ENCODE peak calls at places on chromosomes 13 and 19, in seven cellular contexts. E is H9, B is AG04450, X is HCT116, D is ascending aorta, W is tibial nerve, O is IMR-90. M is an unnamed sample.

GRCh38 chr19:38640368-38640767 is 7.1 kb upstream of the ACTN4 start:
- DNase-seq in X (no peak), E (no peak), O (peak), D (no peak), B (no peak), W (no peak), M (no peak)

GRCh38 chr13:74298912-74299311 is 164.7 kb upstream of the KLF12 start:
- DNase-seq in E (no peak), O (no peak), D (no peak), X (no peak), B (no peak), W (no peak), M (no peak)

GRCh38 chr19:28691683-28692082 is 521.3 kb downstream of the UQCRFS1 start:
- DNase-seq in E (no peak), X (no peak), B (no peak), W (no peak), O (no peak), D (no peak), M (no peak)

GRCh38 chr19:35899547-35900214 is 659 bp downstream of the NFKBID start:
- DNase-seq in E (peak), X (peak), D (peak), W (peak), B (no peak), O (peak), M (peak)

GRCh38 chr13:21663197-21663596 is 7.7 kb upstream of the FGF9 start:
- DNase-seq in B (no peak), O (no peak), D (no peak), E (no peak), X (no peak), W (no peak), M (no peak)

GRCh38 chr19:6363429-6363828 is 2.1 kb downstream of the CLPP start:
- DNase-seq in B (no peak), O (no peak), D (no peak), W (no peak), E (no peak), X (no peak), M (no peak)

GRCh38 chr13:20160346-20161274 is at the start of gene GJA3:
- DNase-seq in O (peak), X (no peak), D (no peak), W (no peak), B (no peak), E (peak), M (no peak)

GRCh38 chr13:48775804-48776203 is 122.1 kb downstream of the CYSLTR2 start:
- DNase-seq in D (no peak), B (peak), W (no peak), E (no peak), X (no peak), O (peak), M (no peak)

GRCh38 chr13:95924389-95924994 is 128.7 kb downstream of the UGGT2 start:
- DNase-seq in D (no peak), O (peak), E (no peak), X (peak), W (no peak), B (peak), M (no peak)

GRCh38 chr19:805161-805561 is 7.9 kb downstream of the PTBP1 start:
- DNase-seq in X (no peak), W (no peak), D (no peak), O (no peak), B (no peak), E (no peak), M (no peak)

GRCh38 chr13:110493161-110493593 is 68.3 kb downstream of the RAB20 start:
- DNase-seq in X (no peak), D (no peak), W (no peak), O (no peak), E (no peak), B (no peak), M (no peak)

GRCh38 chr13:41017744-41018582 is 1.2 kb downstream of the ELF1 start:
- DNase-seq in E (no peak), W (no peak), D (no peak), O (peak), B (no peak), X (no peak), M (no peak)

GRCh38 chr19:12260861-12261260 is 33.8 kb downstream of the ZNF44 start:
- DNase-seq in W (no peak), X (no peak), D (no peak), B (no peak), O (no peak), E (no peak), M (no peak)

GRCh38 chr19:12260236-12260635 is 34.4 kb downstream of the ZNF44 start:
- DNase-seq in W (no peak), X (no peak), E (no peak), D (no peak), B (no peak), O (no peak), M (no peak)

GRCh38 chr19:12265921-12266704 is 28.6 kb downstream of the ZNF44 start:
- DNase-seq in D (no peak), E (no peak), X (no peak), B (no peak), O (no peak), W (no peak), M (no peak)

GRCh38 chr19:12261554-12261953 is 33.1 kb downstream of the ZNF44 start:
- DNase-seq in D (no peak), W (no peak), B (no peak), E (no peak), O (no peak), X (no peak), M (no peak)
- TF ChIP-seq CTCF in D (no peak), W (no peak), B (no peak), E (no peak), O (no peak), X (no peak), M (no peak)

GRCh38 chr13:46184277-46184699 is 2.3 kb upstream of the LCP1 start:
- DNase-seq in E (peak), D (no peak), O (no peak), X (peak), B (no peak), W (no peak), M (no peak)
- TF ChIP-seq CTCF in E (peak), D (peak), O (peak), X (peak), B (peak), W (peak), M (peak)

DNA sequence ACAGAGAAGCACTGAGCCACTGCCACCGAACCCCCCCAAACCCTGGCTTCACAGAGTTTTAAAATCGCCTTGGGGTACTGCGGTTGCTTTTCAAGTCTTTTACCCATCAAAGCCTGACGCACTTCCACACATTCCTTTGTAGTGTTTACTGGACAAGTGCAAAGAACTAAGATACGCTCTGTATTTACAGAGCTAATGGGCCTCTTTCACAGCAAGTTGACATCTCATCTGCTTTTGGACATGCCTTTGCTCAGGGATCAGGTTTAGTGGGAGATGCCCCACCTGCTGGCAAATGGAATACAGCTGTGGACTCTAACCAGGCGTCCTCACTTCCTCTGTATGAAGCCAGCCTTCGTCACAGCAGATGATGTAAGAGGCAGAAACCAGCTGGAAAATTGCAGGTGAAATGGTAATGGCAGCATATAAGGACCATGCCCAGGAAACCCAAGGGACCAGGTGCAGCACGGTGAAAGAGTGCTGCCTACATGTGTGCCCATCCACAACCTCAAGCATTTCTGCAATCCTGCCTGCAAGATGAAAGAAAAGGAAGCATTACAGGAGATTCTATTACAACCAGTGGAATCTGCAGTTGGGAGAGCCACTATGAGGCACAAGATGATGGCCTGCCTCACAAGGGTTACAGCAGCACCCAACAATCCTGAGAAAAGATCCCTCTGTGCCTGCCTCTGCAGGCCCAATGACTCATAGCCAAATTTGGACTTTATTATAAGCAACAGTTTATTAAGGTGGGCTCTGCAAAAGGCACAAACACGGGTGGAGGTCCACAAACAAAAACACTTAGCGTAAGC is 34.7 kb downstream of the BRD4 start:
- DNase-seq in D (no peak), E (no peak), O (peak), B (peak), X (peak), W (no peak), M (peak)
- TF ChIP-seq CTCF in D (no peak), E (peak), O (peak), B (no peak), X (no peak), W (no peak), M (no peak)

GRCh38 chr19:54414156-54414555 is 1.1 kb upstream of the TTYH1 start:
- DNase-seq in W (no peak), E (no peak), O (no peak), X (no peak), B (no peak), D (no peak), M (no peak)

GRCh38 chr19:54415901-54416621 is 797 bp downstream of the TTYH1 start:
- DNase-seq in D (no peak), O (no peak), E (no peak), B (no peak), X (no peak), W (no peak), M (no peak)

GRCh38 chr19:54412877-54413276 is 2.4 kb upstream of the TTYH1 start:
- DNase-seq in E (no peak), D (no peak), B (no peak), X (no peak), W (no peak), O (no peak), M (no peak)

GRCh38 chr19:54416695-54417491 is 1.6 kb downstream of the TTYH1 start:
- DNase-seq in W (no peak), E (no peak), X (no peak), D (no peak), B (no peak), O (no peak), M (no peak)

GRCh38 chr19:54415208-54415900 is at the start of gene TTYH1:
- DNase-seq in D (no peak), X (no peak), W (no peak), B (no peak), O (no peak), E (peak), M (no peak)
- TF ChIP-seq CTCF in D (no peak), X (no peak), W (peak), B (no peak), O (no peak), E (peak), M (no peak)

DNA sequence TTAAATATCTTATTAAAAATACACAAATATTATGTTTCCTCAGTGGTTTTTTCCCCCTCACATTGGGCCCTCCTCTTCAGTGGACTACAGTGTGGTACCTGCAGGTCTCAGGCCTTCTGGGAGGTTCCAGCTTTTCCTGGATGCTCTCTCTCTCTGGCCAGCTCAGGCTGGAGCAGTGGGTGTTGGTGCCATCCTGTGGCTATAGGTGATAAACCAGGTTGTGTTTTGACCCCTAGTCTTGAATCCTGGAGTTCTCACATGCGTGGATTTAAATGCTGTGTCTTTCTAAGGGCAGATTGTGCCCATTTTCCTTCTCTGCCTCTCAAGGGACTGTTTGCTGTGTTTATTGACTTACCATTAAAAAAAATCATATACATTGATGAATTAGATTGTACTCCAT is 41.2 kb upstream of the ZNF527 start:
- DNase-seq in X (no peak), W (no peak), B (no peak), O (no peak), E (peak), D (no peak), M (no peak)
- TF ChIP-seq CTCF in X (no peak), W (no peak), B (peak), O (peak), E (peak), D (no peak), M (peak)